ENCODE peak calls at places on chromosomes 6 and 20, in four cellular contexts. One of them, this sample, is unnamed.

GRCh38 chr6:163182696-163183095 is 231.8 kb upstream of the QKI start:
- DNase-seq in activated CD4-positive, alpha-beta T cell treated with anti-CD3 and anti-CD28 coated beads, Interleukin-2, amount 10 ng/mL, durations not matched to agents 7 days and 5 days: no peak
- DNase-seq in MV-4-11: peak; percentile 54
- DNase-seq in AG08395: no peak
- DNase-seq in this sample: no peak

GRCh38 chr6:106927531-106928398 is 46.8 kb downstream of the CD24 start:
- DNase-seq in MV-4-11: peak; percentile 18
- DNase-seq in activated CD4-positive, alpha-beta T cell treated with anti-CD3 and anti-CD28 coated beads, Interleukin-2, amount 10 ng/mL, durations not matched to agents 7 days and 5 days: peak; percentile 41
- DNase-seq in AG08395: peak; percentile 58
- DNase-seq in this sample: no peak

GRCh38 chr20:24879875-24880274 is 69.2 kb upstream of the CST7 start:
- DNase-seq in activated CD4-positive, alpha-beta T cell treated with anti-CD3 and anti-CD28 coated beads, Interleukin-2, amount 10 ng/mL, durations not matched to agents 7 days and 5 days: no peak
- DNase-seq in MV-4-11: no peak
- DNase-seq in AG08395: no peak
- DNase-seq in this sample: no peak

GRCh38 chr6:125558907-125559306 is 190.5 kb upstream of the HEY2 start:
- DNase-seq in AG08395: no peak
- DNase-seq in MV-4-11: no peak
- DNase-seq in activated CD4-positive, alpha-beta T cell treated with anti-CD3 and anti-CD28 coated beads, Interleukin-2, amount 10 ng/mL, durations not matched to agents 7 days and 5 days: no peak
- DNase-seq in this sample: no peak

GRCh38 chr6:117072134-117072533 is 193.2 kb upstream of the VGLL2 start:
- DNase-seq in MV-4-11: no peak
- DNase-seq in AG08395: no peak
- DNase-seq in activated CD4-positive, alpha-beta T cell treated with anti-CD3 and anti-CD28 coated beads, Interleukin-2, amount 10 ng/mL, durations not matched to agents 7 days and 5 days: no peak
- DNase-seq in this sample: no peak

GRCh38 chr20:58433759-58434158 is 44.7 kb downstream of the VAPB start:
- DNase-seq in activated CD4-positive, alpha-beta T cell treated with anti-CD3 and anti-CD28 coated beads, Interleukin-2, amount 10 ng/mL, durations not matched to agents 7 days and 5 days: no peak
- DNase-seq in MV-4-11: peak; percentile 3
- DNase-seq in AG08395: peak; percentile 86
- DNase-seq in this sample: no peak

GRCh38 chr20:32582659-32583580 is 2.2 kb downstream of the NOL4L start:
- DNase-seq in activated CD4-positive, alpha-beta T cell treated with anti-CD3 and anti-CD28 coated beads, Interleukin-2, amount 10 ng/mL, durations not matched to agents 7 days and 5 days: peak; percentile 11
- DNase-seq in MV-4-11: peak; percentile 25
- DNase-seq in AG08395: no peak
- DNase-seq in this sample: no peak

GRCh38 chr20:44268802-44269201 is 21.7 kb downstream of the GDAP1L1 start:
- DNase-seq in AG08395: no peak
- DNase-seq in MV-4-11: no peak
- DNase-seq in activated CD4-positive, alpha-beta T cell treated with anti-CD3 and anti-CD28 coated beads, Interleukin-2, amount 10 ng/mL, durations not matched to agents 7 days and 5 days: no peak
- DNase-seq in this sample: no peak

GRCh38 chr20:48177058-48177457 is 391.8 kb upstream of the SULF2 start:
- DNase-seq in AG08395: no peak
- DNase-seq in activated CD4-positive, alpha-beta T cell treated with anti-CD3 and anti-CD28 coated beads, Interleukin-2, amount 10 ng/mL, durations not matched to agents 7 days and 5 days: no peak
- DNase-seq in MV-4-11: no peak
- DNase-seq in this sample: no peak

GRCh38 chr6:47698342-47698787 is at the start of gene ADGRF4:
- DNase-seq in AG08395: no peak
- DNase-seq in MV-4-11: no peak
- DNase-seq in activated CD4-positive, alpha-beta T cell treated with anti-CD3 and anti-CD28 coated beads, Interleukin-2, amount 10 ng/mL, durations not matched to agents 7 days and 5 days: no peak
- DNase-seq in this sample: no peak

GRCh38 chr6:64983108-64983507 is 723.9 kb downstream of the EYS start:
- DNase-seq in AG08395: no peak
- DNase-seq in MV-4-11: no peak
- DNase-seq in activated CD4-positive, alpha-beta T cell treated with anti-CD3 and anti-CD28 coated beads, Interleukin-2, amount 10 ng/mL, durations not matched to agents 7 days and 5 days: no peak
- DNase-seq in this sample: no peak

GRCh38 chr20:4781637-4782349 is 60.1 kb downstream of the PRND start:
- DNase-seq in activated CD4-positive, alpha-beta T cell treated with anti-CD3 and anti-CD28 coated beads, Interleukin-2, amount 10 ng/mL, durations not matched to agents 7 days and 5 days: no peak
- DNase-seq in AG08395: no peak
- DNase-seq in MV-4-11: no peak
- DNase-seq in this sample: no peak

This sample was measured in central memory CD8-positive, alpha-beta T cell.